ENCODE peak calls at places on chromosome 9, in five cellular contexts. O is tibial artery, E is pancreas, G is heart left ventricle, I is hepatocyte. S is an unnamed sample.

GRCh38 chr9:35797311-35798109 is 6.1 kb downstream of the NPR2 start:
- DNase-seq in O (no peak), E (no peak), G (no peak), I (no peak), S (no peak)

GRCh38 chr9:88033303-88033702 is 59.0 kb upstream of the CDK20 start:
- DNase-seq in O (no peak), E (no peak), G (no peak), I (no peak), S (no peak)

GRCh38 chr9:82513242-82513750 is 524.7 kb downstream of the SPATA31D1 start:
- DNase-seq in O (no peak), E (no peak), G (no peak), I (no peak), S (no peak)

GRCh38 chr9:112872019-112872418 is 18.7 kb downstream of the SLC46A2 start:
- DNase-seq in O (no peak), E (no peak), G (no peak), I (no peak), S (no peak)

GRCh38 chr9:138077126-138077525 is 199.5 kb downstream of the CACNA1B start:
- DNase-seq in O (peak; percentile 48), E (no peak), G (no peak), I (no peak), S (no peak)

GRCh38 chr9:68793605-68794343 is 88.7 kb downstream of the PIP5K1B start:
- DNase-seq in O (no peak), E (no peak), G (no peak), I (no peak), S (no peak)

GRCh38 chr9:114000671-114001409 is 77.3 kb downstream of the AMBP start:
- DNase-seq in O (peak; percentile 60), E (peak; percentile 5), G (no peak), I (no peak), S (no peak)

GRCh38 chr9:20532584-20532983 is 89.7 kb downstream of the MLLT3 start:
- DNase-seq in O (no peak), E (no peak), G (no peak), I (no peak), S (no peak)

GRCh38 chr9:131441441-131441840 is 47.6 kb downstream of the PRRC2B start:
- DNase-seq in O (peak; percentile 54), E (no peak), G (no peak), I (no peak), S (no peak)

GRCh38 chr9:38141751-38142150 is 72.7 kb upstream of the SHB start:
- DNase-seq in O (no peak), E (no peak), G (no peak), I (no peak), S (no peak)

GRCh38 chr9:33012328-33013068 is 11.1 kb upstream of the APTX start:
- DNase-seq in O (no peak), E (no peak), G (no peak), I (no peak), S (no peak)

GRCh38 chr9:115923903-115924668 is 229.5 kb upstream of the PAPPA start:
- DNase-seq in O (no peak), E (no peak), G (peak; percentile 73), I (peak; percentile 58), S (no peak)

GRCh38 chr9:132144708-132145365 is 17.0 kb upstream of the NTNG2 start:
- DNase-seq in O (no peak), E (no peak), G (no peak), I (no peak), S (no peak)

GRCh38 chr9:74645007-74645639 is 148.0 kb downstream of the RORB start:
- DNase-seq in O (no peak), E (no peak), G (no peak), I (peak; percentile 44), S (peak; percentile 9)

GRCh38 chr9:33044677-33045282 is 19.7 kb downstream of the DNAJA1 start:
- DNase-seq in O (no peak), E (peak; percentile 61), G (no peak), I (peak; percentile 57), S (peak; percentile 50)

GRCh38 chr9:136509549-136509948 is 26.7 kb upstream of the SEC16A start:
- DNase-seq in O (no peak), E (no peak), G (no peak), I (no peak), S (no peak)

GRCh38 chr9:2655411-2655901 is 33.9 kb downstream of the VLDLR start:
- DNase-seq in O (no peak), E (no peak), G (peak; percentile 30), I (no peak), S (no peak)

GRCh38 chr9:18837402-18837801 is 195.6 kb downstream of the SAXO1 start:
- DNase-seq in O (no peak), E (no peak), G (no peak), I (no peak), S (no peak)

GRCh38 chr9:97284798-97285197 is 22.7 kb upstream of the CCDC180 start:
- DNase-seq in O (no peak), E (no peak), G (no peak), I (no peak), S (no peak)
- TF ChIP-seq CTCF in O (no peak), E (no peak), G (no peak), I (no peak), S (peak; percentile 23)

DNA sequence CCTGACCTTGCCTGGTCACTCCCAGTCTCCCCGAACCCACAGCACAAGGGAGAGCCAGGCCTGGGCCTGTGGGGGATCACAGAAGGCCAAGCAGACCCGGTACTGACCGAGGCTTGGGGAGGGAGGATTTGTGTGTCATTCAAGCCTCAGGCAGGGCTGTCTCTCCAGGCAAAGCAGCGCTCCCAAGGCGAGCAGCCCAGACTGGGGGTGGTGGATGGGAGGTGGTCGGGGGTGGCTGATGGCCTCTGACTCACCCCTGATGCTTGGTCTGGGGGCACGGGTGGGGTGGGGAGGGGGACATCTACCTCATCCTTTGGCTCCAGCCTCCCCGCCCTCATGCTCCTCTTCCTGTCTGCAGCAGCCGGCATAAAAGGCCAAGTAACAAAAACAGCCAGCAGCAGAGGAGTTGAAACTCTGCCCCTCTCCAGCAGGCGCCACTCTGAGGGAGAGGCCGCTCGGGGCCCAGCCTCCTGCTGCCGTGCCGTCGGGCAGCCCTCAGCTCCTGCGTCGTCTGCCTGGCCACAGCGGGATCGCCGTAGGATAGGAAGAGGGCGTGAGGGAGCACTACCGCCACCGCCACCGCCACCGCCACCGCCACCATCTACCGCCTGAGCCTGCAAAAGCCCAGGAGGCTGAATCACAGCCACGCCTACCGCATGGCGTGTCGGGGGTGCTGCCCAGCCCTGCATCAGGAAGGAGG is 166.0 kb downstream of the OLFM1 start:
- DNase-seq in O (no peak), E (no peak), G (no peak), I (peak; percentile 33), S (peak; percentile 14)
- H3K4me1 ChIP-seq in O (peaks cover 3% of the 10 kb centered on the region), E (no peaks in the 10 kb centered on the region), G (no peaks in the 10 kb centered on the region), I (no peaks in the 10 kb centered on the region), S (peaks cover 3% of the 10 kb centered on the region)

DNA sequence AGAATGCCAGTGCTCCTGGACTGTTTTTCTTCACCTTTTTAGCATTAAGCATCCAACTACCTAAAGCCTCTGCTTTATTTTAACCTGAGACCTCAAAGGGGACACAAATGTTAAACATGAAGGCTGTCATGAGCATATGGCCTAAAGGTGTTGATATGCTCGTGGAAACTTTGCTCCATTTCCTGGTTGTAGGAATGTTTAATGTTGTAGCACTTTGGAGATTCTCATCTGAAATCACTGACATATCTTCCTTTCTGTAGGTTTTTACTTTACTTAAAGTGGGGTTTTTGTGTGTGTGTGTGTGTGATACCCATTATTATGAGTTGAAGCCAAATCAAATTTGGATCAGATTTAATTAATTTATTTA is 37.0 kb downstream of the HABP4 start:
- DNase-seq in O (no peak), E (no peak), G (no peak), I (no peak), S (no peak)
- H3K36me3 ChIP-seq in O (peaks cover 25% of the 10 kb centered on the region), E (no peaks in the 10 kb centered on the region), G (peaks cover 24% of the 10 kb centered on the region), I (no peaks in the 10 kb centered on the region), S (peaks cover 8% of the 10 kb centered on the region)

DNA sequence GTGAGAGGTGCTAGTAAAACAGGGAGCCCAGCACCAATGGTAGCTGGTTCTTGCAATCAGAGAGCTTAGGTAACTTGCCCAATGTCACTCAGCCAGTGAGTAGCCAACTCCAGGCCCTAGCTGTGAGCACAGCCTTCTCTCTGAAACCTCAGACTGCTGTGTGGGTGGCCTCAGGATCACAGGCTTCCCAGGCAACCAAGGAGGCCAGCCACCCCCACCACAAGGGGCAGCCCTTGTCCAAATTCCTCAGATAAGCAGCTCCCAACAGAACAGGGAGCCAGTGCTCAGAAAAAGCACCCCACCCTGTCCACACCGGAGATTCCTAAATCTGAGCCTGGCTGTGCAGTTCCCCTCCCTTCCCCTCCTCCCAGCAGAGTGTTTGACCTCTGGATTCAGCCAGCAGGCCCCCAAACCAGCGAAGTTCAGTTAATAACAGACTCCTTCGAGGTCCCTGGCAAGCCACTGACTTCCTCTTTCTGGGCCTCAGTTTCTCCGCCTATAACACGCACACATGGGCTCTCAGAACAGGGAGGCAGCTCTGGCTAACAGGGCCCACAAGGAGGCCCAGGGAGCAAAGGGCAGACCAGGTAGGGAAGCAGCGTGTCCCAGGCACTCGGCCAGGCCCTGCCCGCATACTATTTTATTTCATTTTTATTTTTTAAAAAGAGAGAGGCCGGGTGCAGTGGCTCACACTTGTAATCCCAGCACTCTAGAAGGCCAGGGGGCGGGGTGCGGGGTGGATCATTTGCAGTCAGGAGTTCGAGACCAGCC is 2.7 kb downstream of the EEIG1 start:
- DNase-seq in O (peak; percentile 87), E (peak; percentile 53), G (peak; percentile 78), I (no peak), S (peak; percentile 20)
- TF ChIP-seq CTCF in O (no peak), E (no peak), G (no peak), I (no peak), S (no peak)

DNA sequence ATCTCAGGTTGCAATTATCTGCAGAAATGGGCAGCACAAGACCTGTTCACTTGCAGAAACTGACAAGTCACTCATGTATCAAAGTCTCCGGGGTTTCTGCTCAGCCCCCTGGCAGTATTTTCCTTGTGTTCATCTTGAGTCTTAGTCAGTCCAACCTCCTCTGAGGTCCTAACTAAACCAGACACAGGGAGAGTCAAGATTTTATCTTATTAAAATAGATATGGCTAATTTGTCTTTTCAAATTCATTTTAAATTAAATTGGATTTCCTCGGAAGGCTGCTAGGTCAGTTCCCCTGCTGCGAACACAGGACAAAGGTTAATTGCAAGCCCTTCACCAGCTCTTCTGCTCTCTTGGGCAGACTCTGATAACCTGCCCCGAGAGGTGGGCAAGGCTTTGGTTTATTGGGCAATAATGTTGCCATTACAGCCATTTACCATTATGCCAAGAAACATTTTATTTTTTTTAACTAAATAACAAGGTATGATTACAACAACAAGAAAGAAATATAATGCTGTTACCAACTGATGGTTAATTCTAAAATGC is 103.5 kb downstream of the MAPKAP1 start:
- DNase-seq in O (no peak), E (no peak), G (no peak), I (no peak), S (peak; percentile 38)
- H3K4me1 ChIP-seq in O (no peaks in the 10 kb centered on the region), E (no peaks in the 10 kb centered on the region), G (peaks cover 7% of the 10 kb centered on the region), I (peaks cover 5% of the 10 kb centered on the region), S (peaks cover 29% of the 10 kb centered on the region)

DNA sequence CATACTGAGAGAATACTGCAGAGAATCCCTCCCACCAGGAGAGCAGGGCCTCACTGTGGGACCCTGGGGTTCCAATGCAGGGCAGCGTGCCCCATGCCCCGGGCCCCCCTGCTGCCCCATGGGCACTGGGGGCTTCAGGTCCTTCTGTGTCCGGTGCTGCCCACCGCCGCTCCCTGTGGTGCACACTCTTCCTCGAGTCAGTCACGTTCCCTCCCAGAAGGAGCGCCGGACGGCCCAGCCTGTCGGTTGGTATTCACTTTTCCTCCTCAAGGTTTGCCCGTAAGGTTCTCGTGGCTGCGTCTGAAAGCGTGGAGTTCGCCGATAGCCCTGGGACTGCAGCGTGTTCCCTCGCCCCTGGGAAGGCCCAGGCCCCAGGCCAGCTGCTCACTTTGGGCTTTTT is 48.1 kb upstream of the FCN2 start:
- DNase-seq in O (no peak), E (no peak), G (no peak), I (no peak), S (no peak)
- H3K36me3 ChIP-seq in O (peaks cover 21% of the 10 kb centered on the region), E (no peaks in the 10 kb centered on the region), G (no peaks in the 10 kb centered on the region), I (no peaks in the 10 kb centered on the region), S (no peaks in the 10 kb centered on the region)

GRCh38 chr9:80698725-80699124 is 990.6 kb downstream of the TLE1 start:
- DNase-seq in O (no peak), E (no peak), G (no peak), I (no peak), S (no peak)
- TF ChIP-seq CTCF in O (no peak), E (no peak), G (no peak), I (peak; percentile 12), S (no peak)

S was measured in BE2C.